ENCODE peak calls at places on chromosomes 13 and 19, in four cellular contexts. G is A549, F is HepG2, Y is GM23338. I is an unnamed sample.
A peak's percentile ranks its signal among the peaks of the same experiment; 100 is the strongest.

GRCh38 chr13:100773923-100774641 is 99.5 kb upstream of the TMTC4 start:
- DNase-seq in G (no peak), F (no peak), Y (peak; percentile 52), I (no peak)

GRCh38 chr19:35436477-35437141 is 11.4 kb upstream of the FFAR2 start:
- DNase-seq in G (peak; percentile 55), F (no peak), Y (no peak), I (no peak)

GRCh38 chr19:2201473-2202148 is 34.5 kb downstream of the PLEKHJ1 start:
- DNase-seq in G (no peak), F (no peak), Y (no peak), I (no peak)

GRCh38 chr13:42396901-42397670 is 125.1 kb downstream of the AKAP11 start:
- DNase-seq in G (no peak), F (no peak), Y (no peak), I (no peak)

GRCh38 chr19:928471-929259 is 2.8 kb downstream of the ARID3A start:
- DNase-seq in G (peak; percentile 41), F (peak; percentile 43), Y (no peak), I (no peak)

GRCh38 chr19:28522545-28522922 is 690.4 kb downstream of the UQCRFS1 start:
- DNase-seq in G (no peak), F (no peak), Y (no peak), I (no peak)

GRCh38 chr19:16258440-16258903 is 60.8 kb downstream of the AP1M1 start:
- DNase-seq in G (no peak), F (no peak), Y (no peak), I (no peak)

GRCh38 chr19:4639531-4640246 is 373 bp downstream of the TNFAIP8L1 start:
- DNase-seq in G (no peak), F (peak; percentile 62), Y (no peak), I (no peak)

GRCh38 chr19:11379857-11380350 is 4.2 kb downstream of the EPOR start:
- DNase-seq in G (no peak), F (no peak), Y (no peak), I (no peak)

GRCh38 chr13:80716610-80717081 is 375.7 kb upstream of the SPRY2 start:
- DNase-seq in G (no peak), F (no peak), Y (peak; percentile 64), I (no peak)

GRCh38 chr13:72253754-72254153 is 386.8 kb upstream of the DACH1 start:
- DNase-seq in G (no peak), F (no peak), Y (no peak), I (no peak)

GRCh38 chr19:30476997-30477396 is 104.8 kb downstream of the ZNF536 start:
- DNase-seq in G (no peak), F (no peak), Y (no peak), I (no peak)

GRCh38 chr13:66180806-66181205 is 1049.3 kb downstream of the PCDH9 start:
- DNase-seq in G (no peak), F (no peak), Y (no peak), I (no peak)

GRCh38 chr19:33208904-33209843 is 15.0 kb downstream of the LRP3 start:
- DNase-seq in G (no peak), F (no peak), Y (no peak), I (no peak)

GRCh38 chr13:23748109-23748508 is 141.1 kb downstream of the MIPEP start:
- DNase-seq in G (no peak), F (no peak), Y (no peak), I (no peak)

GRCh38 chr19:44846455-44847143 is 502 bp downstream of the NECTIN2 start:
- DNase-seq in G (no peak), F (no peak), Y (peak; percentile 98), I (no peak)

GRCh38 chr19:5138606-5139594 is 170.0 kb downstream of the KDM4B start:
- DNase-seq in G (no peak), F (no peak), Y (no peak), I (peak; percentile 79)

GRCh38 chr19:47415953-47416666 is 3.2 kb downstream of the MEIS3 start:
- DNase-seq in G (no peak), F (no peak), Y (no peak), I (no peak)

GRCh38 chr19:56765107-56765506 is 75.4 kb downstream of the PEG3 start:
- DNase-seq in G (no peak), F (no peak), Y (no peak), I (no peak)
- TF ChIP-seq JUNB in G (no peak), F (no peak), Y (no peak), I (no peak)

DNA sequence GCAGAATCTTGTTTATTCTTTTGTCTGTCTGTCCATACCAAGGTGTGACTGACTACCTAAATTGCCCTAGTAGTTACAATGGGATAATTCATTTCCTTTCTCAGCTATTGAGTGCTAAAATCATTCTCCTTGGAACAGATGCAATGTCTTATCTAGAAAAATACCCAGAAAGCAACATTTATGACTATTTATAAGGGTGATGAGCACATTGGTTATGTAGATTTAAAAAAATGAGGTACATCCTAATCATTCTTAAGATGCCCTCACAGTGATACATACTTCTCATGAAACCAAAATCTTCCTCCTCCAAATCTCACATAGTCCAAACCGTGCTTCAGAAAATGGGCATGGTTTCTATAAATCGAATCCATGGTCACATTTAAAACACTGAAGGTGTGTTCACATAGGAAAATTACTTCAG is 11.6 kb upstream of the UBE2L5 start:
- DNase-seq in G (no peak), F (no peak), Y (no peak), I (no peak)
- TF ChIP-seq JUNB in G (no peak), F (no peak), Y (no peak), I (no peak)

DNA sequence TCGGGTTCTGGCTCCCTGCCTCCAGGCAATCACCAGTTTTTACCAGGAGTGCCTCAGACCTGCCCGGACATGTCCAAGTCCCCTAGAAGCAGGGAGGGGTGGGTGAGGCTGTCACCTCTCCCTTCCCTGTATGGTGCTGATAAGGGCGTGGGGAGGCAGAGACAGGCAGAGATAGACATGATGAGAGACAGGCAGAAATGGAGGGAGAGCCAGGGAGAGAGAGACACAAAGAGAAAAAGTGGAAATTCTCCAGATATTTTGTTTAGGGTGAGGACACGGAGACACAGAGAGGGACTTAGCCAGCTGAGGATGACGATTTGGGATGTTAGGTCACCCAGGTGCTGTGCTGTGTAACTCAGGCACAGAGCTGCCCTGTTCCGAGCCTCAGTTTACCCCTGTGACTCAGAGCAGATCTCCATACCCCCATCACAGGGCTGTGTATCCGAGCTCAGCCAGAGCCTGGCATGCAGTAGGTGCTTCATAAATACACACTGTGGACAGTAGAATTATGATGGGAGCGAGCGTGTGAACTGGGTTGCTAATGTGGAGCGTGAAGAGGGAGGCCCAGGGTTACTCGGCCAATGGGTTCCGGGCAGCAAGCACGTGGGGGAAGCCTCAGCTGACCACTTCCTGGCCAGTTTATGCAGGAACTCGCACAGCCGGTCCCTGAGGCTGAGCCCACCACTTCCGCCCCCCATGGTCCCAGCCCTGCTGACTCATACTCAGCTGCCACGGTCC is 11.9 kb upstream of the GDF15 start:
- DNase-seq in G (peak; percentile 94), F (peak; percentile 95), Y (peak; percentile 96), I (peak; percentile 91)
- TF ChIP-seq JUNB in G (peak; percentile 66), F (peak; percentile 74), Y (no peak), I (peak; percentile 59)

GRCh38 chr19:22608441-22608840 is 25.7 kb upstream of the ZNF492 start:
- DNase-seq in G (no peak), F (no peak), Y (no peak), I (no peak)

GRCh38 chr19:22607653-22608430 is 26.3 kb upstream of the ZNF492 start:
- DNase-seq in G (no peak), F (no peak), Y (no peak), I (no peak)

GRCh38 chr19:22610121-22610520 is 24.0 kb upstream of the ZNF492 start:
- DNase-seq in G (no peak), F (no peak), Y (no peak), I (no peak)

GRCh38 chr19:22606954-22607652 is 27.0 kb upstream of the ZNF492 start:
- DNase-seq in G (no peak), F (no peak), Y (no peak), I (no peak)

DNA sequence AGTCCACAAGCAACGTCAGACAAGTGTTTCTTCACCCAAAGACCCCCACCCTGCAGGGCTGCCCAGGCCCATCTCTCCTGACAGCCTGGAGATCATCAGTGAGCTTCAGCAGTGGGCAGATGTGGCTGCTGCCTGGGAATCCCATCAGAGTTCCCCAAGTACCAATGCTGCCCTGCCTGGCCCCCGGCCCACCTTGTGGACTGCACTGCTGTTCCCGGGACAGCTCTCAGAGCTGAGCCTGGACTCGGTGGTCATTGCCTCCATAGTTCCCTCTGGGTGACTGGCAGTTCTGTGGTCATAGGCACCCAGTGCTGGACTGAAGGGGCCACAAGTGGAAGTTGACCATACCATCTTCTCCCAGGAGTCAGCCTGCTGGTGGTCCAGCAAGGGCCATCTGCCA is 24.5 kb upstream of the ZNF492 start:
- DNase-seq in G (no peak), F (no peak), Y (no peak), I (no peak)
- TF ChIP-seq JUNB in G (no peak), F (no peak), Y (no peak), I (no peak)

DNA sequence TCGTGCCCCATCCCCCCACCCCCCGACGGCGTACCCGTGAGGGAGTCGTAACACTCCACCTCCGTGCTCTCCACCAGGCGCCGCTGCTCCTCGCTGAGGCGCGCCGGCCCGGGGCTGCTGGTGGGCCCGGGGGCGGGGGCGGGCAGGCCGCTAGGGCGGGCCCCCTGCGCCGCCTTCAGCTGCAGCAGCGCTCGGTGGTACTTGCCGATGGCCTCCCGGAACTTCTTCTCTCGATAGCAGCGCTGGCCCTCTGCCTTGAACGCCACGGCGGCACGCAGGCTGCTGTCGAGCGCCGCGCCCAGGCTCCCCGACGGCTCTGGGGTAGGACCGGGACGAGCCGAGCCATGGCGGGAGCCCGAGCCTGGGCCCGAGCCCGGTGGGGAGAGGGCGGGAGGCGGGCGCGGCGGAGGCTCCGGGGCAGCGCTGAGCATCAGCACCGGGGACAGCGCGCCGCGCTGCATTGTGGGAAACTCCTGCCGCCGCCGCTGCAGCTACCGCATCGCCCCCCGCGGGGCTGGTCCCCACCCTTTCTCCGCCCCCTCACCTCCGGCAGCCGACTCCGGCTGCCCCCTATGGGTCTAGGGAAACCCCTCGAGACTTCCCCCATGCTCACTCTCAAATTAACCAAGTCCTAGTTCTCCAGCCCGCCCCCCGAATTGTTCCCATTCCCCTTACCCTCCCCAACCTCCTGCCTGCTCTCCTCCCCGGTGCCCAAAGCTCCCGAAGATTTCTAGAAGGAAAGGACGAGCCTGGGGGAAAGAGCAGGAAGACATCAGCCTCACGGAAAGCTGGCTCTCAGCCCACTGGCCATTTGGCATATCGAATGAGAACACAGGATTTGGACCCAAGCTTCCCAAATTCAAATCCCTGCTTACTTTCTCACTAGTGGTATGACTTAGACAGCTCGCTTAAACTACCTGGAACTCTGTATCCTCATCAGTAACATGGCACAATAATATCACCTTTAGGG is at the start of gene TTC9B:
- DNase-seq in G (peak; percentile 51), F (no peak), Y (peak; percentile 90), I (no peak)
- TF ChIP-seq JUNB in G (no peak), F (no peak), Y (no peak), I (no peak)

GRCh38 chr19:55005684-55006488 is 32.2 kb downstream of the GP6 start:
- DNase-seq in G (peak; percentile 96), F (peak; percentile 12), Y (peak; percentile 93), I (peak; percentile 64)
- TF ChIP-seq JUNB in G (no peak), F (no peak), Y (no peak), I (peak; percentile 4)

GRCh38 chr19:7968008-7968795 is 24.7 kb upstream of the TIMM44 start:
- DNase-seq in G (no peak), F (no peak), Y (no peak), I (no peak)
- TF ChIP-seq JUNB in G (no peak), F (no peak), Y (no peak), I (no peak)

I was measured in GM12878.